ENCODE peak calls at places on chromosome 7, in seven cellular contexts. S is stimulated activated naive B cell treated with anti-CD40 and anti-IgM and Interleukin-4, amounts not matched to agents 10 μg/mL and 1 μg/mL and 100 μg/mL, for 72 hours; L is myocyte; O is KG1; M is stimulated activated CD8-positive, alpha-beta memory T cell treated with anti-CD3 and anti-CD28 coated beads, Interleukin-4, amount 100 ng/mL, for 24 hours; P is NCI-H1417; D is body of pancreas. Z is an unnamed sample.

GRCh38 chr7:130099331-130099730 is 29.0 kb downstream of the KLHDC10 start:
- DNase-seq in S (no peak), L (no peak), O (no peak), M (no peak), P (no peak), D (no peak), Z (no peak)

GRCh38 chr7:63073286-63073685 is 925.4 kb upstream of the ZNF722 start:
- DNase-seq in S (no peak), L (no peak), O (no peak), M (no peak), P (no peak), D (no peak), Z (no peak)

GRCh38 chr7:73570521-73570920 is 7.9 kb downstream of the TBL2 start:
- DNase-seq in S (no peak), L (no peak), O (no peak), M (no peak), P (no peak), D (no peak), Z (no peak)

GRCh38 chr7:45570797-45571196 is 3.4 kb upstream of the ADCY1 start:
- DNase-seq in S (no peak), L (no peak), O (no peak), M (no peak), P (no peak), D (no peak), Z (no peak)

GRCh38 chr7:47624660-47625059 is 42.7 kb upstream of the TNS3 start:
- DNase-seq in S (no peak), L (no peak), O (no peak), M (no peak), P (no peak), D (no peak), Z (no peak)

GRCh38 chr7:16189026-16189715 is 232.2 kb downstream of the CRPPA start:
- DNase-seq in S (no peak), L (peak), O (no peak), M (no peak), P (no peak), D (no peak), Z (no peak)

GRCh38 chr7:116906391-116906790 is 44.0 kb downstream of the CAPZA2 start:
- DNase-seq in S (no peak), L (no peak), O (no peak), M (no peak), P (no peak), D (no peak), Z (no peak)

GRCh38 chr7:57370739-57371098 is 79.3 kb upstream of the ZNF716 start:
- DNase-seq in S (no peak), L (no peak), O (no peak), M (no peak), P (no peak), D (no peak), Z (no peak)

GRCh38 chr7:36277247-36277542 is 112.5 kb upstream of the ANLN start:
- DNase-seq in S (no peak), L (no peak), O (no peak), M (no peak), P (no peak), D (no peak), Z (no peak)

GRCh38 chr7:151518105-151518780 is 1.5 kb downstream of the RHEB start:
- DNase-seq in S (peak), L (peak), O (no peak), M (peak), P (peak), D (peak), Z (peak)

GRCh38 chr7:73865738-73866445 is 4.9 kb downstream of the TMEM270 start:
- DNase-seq in S (no peak), L (peak), O (peak), M (no peak), P (peak), D (peak), Z (peak)

GRCh38 chr7:75687246-75688088 is 51.3 kb downstream of the HIP1 start:
- DNase-seq in S (no peak), L (no peak), O (no peak), M (no peak), P (no peak), D (no peak), Z (no peak)

GRCh38 chr7:45402480-45403218 is 171.5 kb upstream of the ADCY1 start:
- DNase-seq in S (no peak), L (peak), O (peak), M (no peak), P (no peak), D (no peak), Z (peak)

GRCh38 chr7:157712666-157713235 is 375.9 kb downstream of the DNAJB6 start:
- DNase-seq in S (no peak), L (no peak), O (no peak), M (no peak), P (no peak), D (no peak), Z (no peak)

GRCh38 chr7:71637578-71637977 is 505.6 kb downstream of the GALNT17 start:
- DNase-seq in S (no peak), L (peak), O (no peak), M (no peak), P (no peak), D (no peak), Z (no peak)

GRCh38 chr7:90320801-90321494 is at the start of gene FAM237B:
- DNase-seq in S (no peak), L (peak), O (no peak), M (no peak), P (no peak), D (peak), Z (no peak)

GRCh38 chr7:141891338-141891737 is 24.9 kb upstream of the OR9A4 start:
- DNase-seq in S (no peak), L (no peak), O (no peak), M (no peak), P (no peak), D (no peak), Z (no peak)

GRCh38 chr7:139360948-139361307 is 1.2 kb downstream of the LUC7L2 start:
- DNase-seq in S (no peak), L (no peak), O (no peak), M (no peak), P (no peak), D (no peak), Z (no peak)

GRCh38 chr7:32515890-32516550 is 20.7 kb downstream of the AVL9 start:
- DNase-seq in S (peak), L (no peak), O (no peak), M (no peak), P (no peak), D (no peak), Z (peak)

GRCh38 chr7:41911792-41912191 is 208.9 kb upstream of the INHBA start:
- DNase-seq in S (no peak), L (no peak), O (no peak), M (no peak), P (no peak), D (no peak), Z (no peak)

GRCh38 chr7:27235387-27236052 is 7.1 kb upstream of the EVX1 start:
- DNase-seq in S (no peak), L (peak), O (no peak), M (no peak), P (peak), D (peak), Z (peak)

Z was measured in small intestine.